ENCODE peak calls at places on chromosomes 7 and 10, in five cellular contexts. R is spleen, T is brain microvascular endothelial cell, M is body of pancreas, Y is Panc1. A is an unnamed sample. For H3K36me3, the result is how much of the 10 kb centered on the place peaks cover.

GRCh38 chr7:81299272-81299671 is 380.4 kb upstream of the SEMA3C start:
- DNase-seq in R (no peak), T (peak), Y (peak), M (no peak), A (peak)

GRCh38 chr10:91198781-91199180 is 21.7 kb upstream of the PCGF5 start:
- DNase-seq in M (no peak), T (peak), R (no peak), Y (no peak), A (no peak)

GRCh38 chr7:23016345-23017253 is 2.7 kb upstream of the HYCC1 start:
- DNase-seq in T (no peak), Y (no peak), R (no peak), M (no peak), A (peak)

GRCh38 chr10:44233561-44234470 is 151.1 kb downstream of the CXCL12 start:
- DNase-seq in R (no peak), T (peak), M (no peak), Y (no peak), A (no peak)

GRCh38 chr7:55964261-55964801 is at the start of gene NIPSNAP2:
- DNase-seq in M (peak), T (peak), R (no peak), Y (no peak), A (peak)

GRCh38 chr10:121695731-121696464 is 97.7 kb upstream of the FGFR2 start:
- DNase-seq in M (no peak), T (no peak), R (no peak), Y (no peak), A (no peak)

GRCh38 chr7:115822801-115823200 is 207.8 kb downstream of the TFEC start:
- DNase-seq in M (no peak), T (no peak), R (no peak), Y (no peak), A (no peak)

GRCh38 chr7:148735967-148736366 is 37.3 kb downstream of the CUL1 start:
- DNase-seq in Y (no peak), R (no peak), M (no peak), T (no peak), A (no peak)

GRCh38 chr7:96397936-96398596 is 76.2 kb upstream of the SLC25A13 start:
- DNase-seq in Y (no peak), R (no peak), T (peak), M (no peak), A (no peak)

GRCh38 chr10:58412502-58412961 is 27.3 kb downstream of the TFAM start:
- DNase-seq in R (no peak), M (no peak), Y (no peak), T (peak), A (peak)

GRCh38 chr10:21130108-21130507 is 233.0 kb upstream of the NEBL start:
- DNase-seq in Y (no peak), R (no peak), M (no peak), T (no peak), A (no peak)

GRCh38 chr10:116170815-116171250 is 102.2 kb downstream of the GFRA1 start:
- DNase-seq in M (no peak), R (no peak), T (peak), Y (no peak), A (peak)

GRCh38 chr7:71409550-71410157 is 277.7 kb downstream of the GALNT17 start:
- DNase-seq in R (no peak), T (no peak), Y (no peak), M (no peak), A (no peak)

GRCh38 chr7:75965617-75966016 is 28.8 kb downstream of the TMEM120A start:
- DNase-seq in T (no peak), R (peak), Y (no peak), M (no peak), A (no peak)

GRCh38 chr10:60728056-60728455 is 50.2 kb upstream of the CDK1 start:
- DNase-seq in R (no peak), M (no peak), T (no peak), Y (no peak), A (no peak)

GRCh38 chr10:110460111-110460809 is 37.4 kb upstream of the DUSP5 start:
- DNase-seq in Y (no peak), R (peak), T (peak), M (no peak), A (peak)

GRCh38 chr7:14047709-14048399 is 58.4 kb upstream of the ETV1 start:
- DNase-seq in R (no peak), M (no peak), T (no peak), Y (no peak), A (no peak)

GRCh38 chr7:148607151-148607661 is 16.6 kb downstream of the C7orf33 start:
- DNase-seq in M (no peak), T (no peak), Y (no peak), R (no peak), A (no peak)

GRCh38 chr10:35331894-35332640 is 4.2 kb upstream of the CCNY start:
- DNase-seq in T (peak), Y (peak), R (no peak), M (no peak), A (peak)

GRCh38 chr10:52801951-52802350 is 29.4 kb upstream of the MBL2 start:
- DNase-seq in Y (no peak), R (no peak), M (no peak), T (no peak), A (no peak)

GRCh38 chr7:130400120-130400572 is 19.9 kb downstream of the CPA1 start:
- DNase-seq in R (no peak), M (no peak), Y (no peak), T (no peak), A (no peak)

GRCh38 chr7:2175091-2175490 is 57.7 kb downstream of the MAD1L1 start:
- DNase-seq in T (peak), M (no peak), R (peak), Y (no peak), A (peak)

GRCh38 chr7:74656421-74656910 is 1.1 kb upstream of the GTF2I start:
- DNase-seq in R (peak), M (peak), Y (no peak), T (no peak), A (peak)

GRCh38 chr10:26755443-26755903 is 58.0 kb downstream of the PDSS1 start:
- DNase-seq in R (no peak), M (no peak), Y (no peak), T (peak), A (no peak)

GRCh38 chr10:91909178-91909677 is at the start of gene FGFBP3:
- DNase-seq in M (peak), T (peak), Y (no peak), R (no peak), A (peak)

GRCh38 chr10:45001382-45002148 is 842 bp downstream of the ZNF22 start:
- DNase-seq in Y (peak), T (peak), R (peak), M (peak), A (peak)

GRCh38 chr10:117078168-117078837 is 59.8 kb downstream of the VAX1 start:
- DNase-seq in T (no peak), R (no peak), Y (no peak), M (no peak), A (no peak)

GRCh38 chr7:117084286-117084685 is 131.0 kb downstream of the ST7 start:
- DNase-seq in T (no peak), R (no peak), Y (no peak), M (no peak), A (no peak)

GRCh38 chr7:2631924-2632716 is at the start of gene TTYH3:
- DNase-seq in Y (no peak), M (peak), R (peak), T (no peak), A (no peak)

DNA sequence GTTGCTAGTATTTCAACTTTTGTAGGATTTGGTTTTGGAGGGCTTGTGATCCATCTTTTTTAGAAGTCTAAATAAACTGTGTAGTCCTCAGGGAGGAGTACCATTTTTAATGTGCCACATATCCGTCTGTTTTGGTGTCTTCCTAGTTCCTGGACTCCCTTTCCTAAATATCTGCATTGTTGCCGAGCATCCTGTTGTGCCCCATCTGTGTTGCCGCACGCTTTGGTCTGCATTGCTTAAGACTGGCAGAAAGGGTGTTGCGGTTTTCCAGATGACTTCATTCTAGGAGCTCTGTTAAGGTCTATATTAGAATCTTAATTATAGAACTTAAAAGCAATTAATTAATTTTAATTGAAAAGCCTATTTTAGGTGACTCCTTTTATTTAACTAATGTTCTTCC is 49.4 kb downstream of the RBM33 start:
- DNase-seq in R (no peak), M (no peak), Y (no peak), T (no peak), A (no peak)
- H3K36me3 ChIP-seq in R (under half), M (under half), Y (under half), T (under half), A (under half)

GRCh38 chr10:80511984-80512634 is 25.6 kb upstream of the SH2D4B start:
- DNase-seq in Y (no peak), M (no peak), T (no peak), R (peak), A (peak)
- H3K36me3 ChIP-seq in Y (under half), M (under half), T (half or more), R (under half), A (under half)

GRCh38 chr7:70017371-70017770 is 419.1 kb downstream of the AUTS2 start:
- DNase-seq in Y (no peak), M (no peak), R (no peak), T (no peak), A (no peak)
- H3K36me3 ChIP-seq in Y (under half), M (under half), R (under half), T (under half), A (under half)

GRCh38 chr7:139389774-139390173 is 30.1 kb downstream of the LUC7L2 start:
- DNase-seq in R (no peak), T (no peak), M (no peak), Y (no peak), A (no peak)
- H3K36me3 ChIP-seq in R (under half), T (under half), M (under half), Y (under half), A (under half)

GRCh38 chr10:113153493-113154127 is 203.6 kb downstream of the TCF7L2 start:
- DNase-seq in R (no peak), M (no peak), T (no peak), Y (no peak), A (no peak)

GRCh38 chr10:113161061-113161460 is 211.0 kb downstream of the TCF7L2 start:
- DNase-seq in R (no peak), Y (no peak), T (peak), M (no peak), A (no peak)

GRCh38 chr10:113162960-113163359 is 212.9 kb downstream of the TCF7L2 start:
- DNase-seq in Y (no peak), T (no peak), M (no peak), R (no peak), A (no peak)

GRCh38 chr10:113158183-113158582 is 208.1 kb downstream of the TCF7L2 start:
- DNase-seq in T (peak), Y (no peak), R (no peak), M (no peak), A (no peak)

DNA sequence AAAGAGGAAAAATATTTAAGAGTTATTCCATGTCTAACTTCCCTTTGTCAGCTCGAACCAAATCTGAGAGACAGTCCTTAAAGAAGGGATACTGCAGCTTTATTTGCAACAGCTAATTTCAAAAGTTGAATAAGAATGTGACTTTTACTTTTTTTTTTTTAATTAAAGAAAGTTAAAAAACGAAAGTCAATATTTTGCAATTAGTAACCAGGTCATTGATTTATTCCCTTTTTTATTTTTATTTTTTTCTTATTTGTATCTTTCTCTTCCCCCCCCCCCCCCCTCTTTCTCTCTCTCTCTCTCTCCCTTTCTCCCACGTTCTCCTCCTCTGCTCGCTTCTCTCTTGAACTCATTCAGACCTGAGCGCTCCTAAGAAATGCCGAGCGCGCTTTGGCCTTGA is 209.5 kb downstream of the TCF7L2 start:
- DNase-seq in Y (no peak), R (no peak), M (no peak), T (no peak), A (no peak)
- H3K36me3 ChIP-seq in Y (under half), R (under half), M (under half), T (under half), A (under half)

GRCh38 chr10:96596422-96597407 is 9.9 kb upstream of the TM9SF3 start:
- DNase-seq in R (no peak), Y (no peak), T (no peak), M (no peak), A (no peak)
- H3K36me3 ChIP-seq in R (under half), Y (under half), T (under half), M (under half), A (under half)

GRCh38 chr7:88212918-88213317 is 6.9 kb downstream of the SRI start:
- DNase-seq in R (no peak), T (no peak), M (no peak), Y (no peak), A (no peak)
- H3K36me3 ChIP-seq in R (under half), T (half or more), M (under half), Y (under half), A (half or more)

GRCh38 chr7:87648316-87648715 is 20.1 kb downstream of the RUNDC3B start:
- DNase-seq in M (no peak), T (no peak), Y (no peak), R (no peak), A (no peak)
- H3K36me3 ChIP-seq in M (under half), T (under half), Y (under half), R (under half), A (under half)